ENCODE peak calls at places on chromosomes 6 and 20, in five cellular contexts. R is sigmoid colon, O is gastrocnemius medialis, Q is body of pancreas, B is ovary. L is an unnamed sample.

GRCh38 chr6:138593100-138593877 is 94.0 kb upstream of the NHSL1 start:
- DNase-seq in R (peak; percentile 73), O (peak; percentile 21), Q (peak; percentile 24), B (no peak), L (no peak)

GRCh38 chr6:12608016-12608860 is 108.3 kb upstream of the PHACTR1 start:
- DNase-seq in R (no peak), O (no peak), Q (no peak), B (no peak), L (no peak)

GRCh38 chr6:28565823-28566526 is 40.3 kb downstream of the GPX5 start:
- DNase-seq in R (no peak), O (no peak), Q (no peak), B (no peak), L (no peak)

GRCh38 chr6:81834141-81834621 is 81.7 kb upstream of the TENT5A start:
- DNase-seq in R (no peak), O (no peak), Q (peak; percentile 31), B (peak; percentile 58), L (no peak)

GRCh38 chr6:144566868-144567615 is 281.9 kb downstream of the UTRN start:
- DNase-seq in R (no peak), O (no peak), Q (no peak), B (no peak), L (no peak)

GRCh38 chr20:51046021-51046985 is 23.4 kb upstream of the KCNG1 start:
- DNase-seq in R (no peak), O (no peak), Q (no peak), B (no peak), L (no peak)

GRCh38 chr20:20084296-20084752 is 32.0 kb downstream of the CFAP61 start:
- DNase-seq in R (no peak), O (peak; percentile 88), Q (no peak), B (no peak), L (no peak)

GRCh38 chr20:33673115-33673410 is 1.2 kb downstream of the NECAB3 start:
- DNase-seq in R (no peak), O (no peak), Q (no peak), B (no peak), L (no peak)

GRCh38 chr6:1335367-1336037 is 23.6 kb downstream of the FOXQ1 start:
- DNase-seq in R (no peak), O (no peak), Q (peak; percentile 83), B (no peak), L (peak; percentile 63)

GRCh38 chr20:13302647-13303425 is 81.8 kb downstream of the ISM1 start:
- DNase-seq in R (no peak), O (no peak), Q (peak; percentile 51), B (no peak), L (peak; percentile 44)

GRCh38 chr20:63504642-63505041 is 5.8 kb upstream of the EEF1A2 start:
- DNase-seq in R (no peak), O (no peak), Q (no peak), B (no peak), L (no peak)

GRCh38 chr20:54668271-54669053 is 193.1 kb downstream of the DOK5 start:
- DNase-seq in R (no peak), O (no peak), Q (peak; percentile 56), B (no peak), L (peak; percentile 11)

GRCh38 chr20:22490287-22491187 is 93.8 kb downstream of the FOXA2 start:
- DNase-seq in R (peak; percentile 50), O (no peak), Q (peak; percentile 98), B (no peak), L (peak; percentile 75)

GRCh38 chr6:8627085-8627861 is 191.9 kb upstream of the SLC35B3 start:
- DNase-seq in R (no peak), O (no peak), Q (no peak), B (no peak), L (no peak)

GRCh38 chr20:19828233-19828632 is 70.2 kb downstream of the RIN2 start:
- DNase-seq in R (no peak), O (no peak), Q (no peak), B (no peak), L (no peak)

GRCh38 chr20:54228841-54229240 is 21.0 kb downstream of the PFDN4 start:
- DNase-seq in R (no peak), O (no peak), Q (no peak), B (no peak), L (no peak)

GRCh38 chr6:156864557-156864956 is 87.4 kb downstream of the ARID1B start:
- DNase-seq in R (no peak), O (no peak), Q (no peak), B (no peak), L (no peak)

GRCh38 chr6:150685860-150686259 is 86.2 kb downstream of the PLEKHG1 start:
- DNase-seq in R (no peak), O (no peak), Q (peak; percentile 34), B (no peak), L (no peak)

GRCh38 chr20:43751167-43752050 is 24.6 kb upstream of the GTSF1L start:
- DNase-seq in R (no peak), O (no peak), Q (no peak), B (no peak), L (no peak)

GRCh38 chr6:113362542-113363430 is 494.4 kb upstream of the MARCKS start:
- DNase-seq in R (no peak), O (no peak), Q (no peak), B (no peak), L (no peak)

GRCh38 chr6:148547110-148547509 is 199.7 kb upstream of the UST start:
- DNase-seq in R (no peak), O (no peak), Q (no peak), B (no peak), L (no peak)

GRCh38 chr20:12053348-12053747 is 135.7 kb downstream of the BTBD3 start:
- DNase-seq in R (no peak), O (no peak), Q (no peak), B (no peak), L (peak; percentile 4)

GRCh38 chr6:113953346-113953745 is 17.6 kb downstream of the HDAC2 start:
- DNase-seq in R (no peak), O (no peak), Q (no peak), B (no peak), L (no peak)

GRCh38 chr6:166032366-166033171 is 135.1 kb downstream of the TBXT start:
- DNase-seq in R (peak; percentile 85), O (peak; percentile 18), Q (peak; percentile 48), B (peak; percentile 65), L (peak; percentile 19)

GRCh38 chr6:122081921-122082320 is 317.5 kb upstream of the HSF2 start:
- DNase-seq in R (no peak), O (no peak), Q (no peak), B (no peak), L (no peak)

GRCh38 chr6:27742833-27743573 is 169.2 kb downstream of the OR2B2 start:
- DNase-seq in R (no peak), O (no peak), Q (no peak), B (no peak), L (no peak)

GRCh38 chr20:8144282-8145245 is 12.5 kb downstream of the PLCB1 start:
- DNase-seq in R (no peak), O (no peak), Q (no peak), B (no peak), L (no peak)

GRCh38 chr6:160634706-160635105 is 29.4 kb downstream of the LPA start:
- DNase-seq in R (no peak), O (no peak), Q (peak; percentile 6), B (no peak), L (no peak)

GRCh38 chr20:17895641-17896246 is 72.8 kb downstream of the SNX5 start:
- DNase-seq in R (peak; percentile 84), O (no peak), Q (no peak), B (peak; percentile 80), L (no peak)

GRCh38 chr6:12288844-12289654 is 1.1 kb upstream of the EDN1 start:
- DNase-seq in R (no peak), O (no peak), Q (peak; percentile 63), B (no peak), L (peak; percentile 25)

GRCh38 chr6:106377061-106377540 is 16.6 kb downstream of the CRYBG1 start:
- DNase-seq in R (no peak), O (no peak), Q (no peak), B (no peak), L (no peak)

GRCh38 chr6:146357578-146358340 is 185.9 kb upstream of the RAB32 start:
- DNase-seq in R (no peak), O (no peak), Q (no peak), B (no peak), L (no peak)

GRCh38 chr6:72272958-72273357 is 348.9 kb upstream of the KCNQ5 start:
- DNase-seq in R (no peak), O (no peak), Q (no peak), B (no peak), L (no peak)

GRCh38 chr6:85678602-85679444 is 36.1 kb upstream of the SYNCRIP start:
- DNase-seq in R (peak; percentile 99), O (peak; percentile 99), Q (peak; percentile 99), B (peak; percentile 99), L (peak; percentile 98)
- TF ChIP-seq POLR2A in R (peak; percentile 100), O (peak; percentile 100), Q (peak; percentile 99), B (peak; percentile 99), L (peak; percentile 100)

DNA sequence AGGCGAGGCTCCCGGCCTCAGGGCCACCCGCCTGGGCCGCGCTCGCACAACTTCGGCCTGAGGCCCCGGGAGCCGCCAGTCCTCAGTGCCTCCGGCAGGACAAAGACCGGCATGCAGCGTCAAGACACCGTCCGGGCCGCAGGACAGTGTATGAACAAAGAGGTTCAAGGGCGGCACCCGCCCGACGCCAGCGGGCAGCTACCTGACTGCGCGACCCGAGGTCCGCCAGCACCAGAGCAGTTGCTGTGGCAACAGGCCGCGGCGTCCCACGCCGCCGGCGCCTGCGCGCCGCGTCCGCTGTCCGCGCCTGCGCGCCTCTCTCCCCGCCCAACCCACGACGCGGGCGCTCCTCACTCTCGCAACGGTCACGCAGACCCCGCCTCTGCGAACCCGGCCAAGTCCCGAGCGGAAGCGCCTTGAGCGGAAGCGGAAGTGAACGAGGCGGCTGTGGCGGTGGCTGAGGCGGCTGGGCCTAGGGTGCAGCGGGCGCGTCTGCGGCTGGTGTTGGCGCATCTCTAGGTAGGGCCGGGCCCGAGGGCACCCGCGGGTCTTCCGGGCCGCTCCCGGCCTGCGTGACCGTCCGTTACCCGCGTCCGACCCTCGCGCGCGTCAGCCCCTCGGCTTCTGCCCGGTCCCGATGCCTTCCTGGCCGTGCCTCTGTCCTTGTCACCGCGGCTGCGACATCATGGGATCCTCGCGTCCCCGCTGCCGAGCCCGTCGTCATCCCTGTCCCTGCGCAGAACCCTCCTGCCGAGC is at the start of gene FAM120B:
- DNase-seq in R (peak; percentile 98), O (peak; percentile 96), Q (peak; percentile 98), B (peak; percentile 98), L (peak; percentile 97)
- TF ChIP-seq POLR2A in R (peak; percentile 76), O (peak; percentile 96), Q (peak; percentile 90), B (peak; percentile 80), L (no peak)

GRCh38 chr20:60400567-60400966 is 442.3 kb downstream of the CDH26 start:
- DNase-seq in R (no peak), O (no peak), Q (no peak), B (no peak), L (no peak)
- TF ChIP-seq POLR2A in R (no peak), O (no peak), Q (no peak), B (no peak), L (no peak)

GRCh38 chr6:11194399-11195274 is 37.8 kb downstream of the NEDD9 start:
- DNase-seq in R (no peak), O (no peak), Q (no peak), B (no peak), L (peak; percentile 42)
- TF ChIP-seq POLR2A in R (no peak), O (no peak), Q (no peak), B (no peak), L (no peak)